ENCODE peak calls at places on chromosomes 11 and 22, in seven cellular contexts. S is NCI-H1930; H is anterior cingulate cortex; D is AG04449; X is brain microvascular endothelial cell; Q is effector memory CD4-positive, alpha-beta T cell; F is stimulated activated CD4-positive, alpha-beta T cell treated with anti-CD3 and anti-CD28 coated beads, Interleukin-15, amount 100 ng/mL, for 1 hour. J is an unnamed sample.

GRCh38 chr11:32809313-32809712 is 14.9 kb upstream of the CCDC73 start:
- DNase-seq in Q (no peak), X (peak; percentile 85), H (no peak), F (no peak), S (peak; percentile 65), D (peak; percentile 24), J (peak; percentile 70)

GRCh38 chr22:37094239-37094638 is 15.3 kb downstream of the TMPRSS6 start:
- DNase-seq in H (no peak), X (no peak), D (no peak), Q (no peak), S (no peak), F (no peak), J (no peak)

GRCh38 chr11:5380740-5381342 is 2.8 kb upstream of the OR51M1 start:
- DNase-seq in H (peak; percentile 4), F (no peak), S (peak; percentile 40), X (peak; percentile 63), Q (no peak), D (no peak), J (peak; percentile 49)

GRCh38 chr11:115959098-115959497 is 454.9 kb upstream of the CADM1 start:
- DNase-seq in X (no peak), S (no peak), H (no peak), F (no peak), Q (no peak), D (no peak), J (no peak)

GRCh38 chr11:61019818-61020405 is 48.4 kb downstream of the CD6 start:
- DNase-seq in X (no peak), H (no peak), S (no peak), D (no peak), F (no peak), Q (no peak), J (no peak)

GRCh38 chr22:39512026-39512425 is 8.3 kb upstream of the ATF4 start:
- DNase-seq in H (no peak), D (no peak), S (no peak), F (no peak), Q (no peak), X (no peak), J (no peak)

GRCh38 chr11:44963071-44963575 is 12.4 kb upstream of the TP53I11 start:
- DNase-seq in X (no peak), S (no peak), D (no peak), F (no peak), Q (no peak), H (no peak), J (no peak)

GRCh38 chr11:118625036-118625690 is 17.7 kb downstream of the PHLDB1 start:
- DNase-seq in H (peak; percentile 36), S (no peak), X (no peak), Q (no peak), D (no peak), F (no peak), J (no peak)

GRCh38 chr22:25382762-25383161 is 163.3 kb downstream of the CRYBB2 start:
- DNase-seq in H (no peak), F (no peak), D (no peak), S (no peak), Q (no peak), X (no peak), J (no peak)

GRCh38 chr11:15038963-15039362 is 34.4 kb upstream of the CALCB start:
- DNase-seq in D (no peak), F (no peak), S (peak; percentile 15), H (no peak), X (no peak), Q (no peak), J (peak; percentile 18)

GRCh38 chr11:10390375-10390774 is 64.7 kb upstream of the AMPD3 start:
- DNase-seq in D (no peak), H (no peak), X (no peak), S (no peak), F (no peak), Q (no peak), J (no peak)

GRCh38 chr11:23288001-23288783 is 427.9 kb upstream of the CCDC179 start:
- DNase-seq in X (peak; percentile 31), F (no peak), S (no peak), D (peak; percentile 87), Q (no peak), H (no peak), J (no peak)

GRCh38 chr22:26460202-26460601 is 23.4 kb downstream of the HPS4 start:
- DNase-seq in H (no peak), S (no peak), X (no peak), F (no peak), Q (no peak), D (no peak), J (peak; percentile 12)

GRCh38 chr11:70668204-70669202 is 270.2 kb downstream of the CTTN start:
- DNase-seq in Q (no peak), D (no peak), S (no peak), X (no peak), F (no peak), H (no peak), J (peak; percentile 43)